ENCODE peak calls at places on chromosomes 1 and 21, in four cellular contexts. L is body of pancreas, Z is K562, R is right cardiac atrium. T is an unnamed sample.

GRCh38 chr1:47449702-47450552 is 12.1 kb downstream of the FOXD2 start:
- DNase-seq in R (peak; percentile 55), L (peak; percentile 60), Z (peak; percentile 80), T (no peak)

GRCh38 chr1:75233302-75233929 is 99.2 kb downstream of the LHX8 start:
- DNase-seq in L (no peak), Z (peak; percentile 22), R (no peak), T (no peak)

GRCh38 chr1:162069334-162070093 is at the start of gene NOS1AP:
- DNase-seq in R (peak; percentile 93), L (peak; percentile 91), Z (peak; percentile 91), T (peak; percentile 78)

GRCh38 chr1:239870194-239870593 is 221.5 kb upstream of the FMN2 start:
- DNase-seq in R (no peak), L (no peak), Z (no peak), T (no peak)

GRCh38 chr1:86753700-86754099 is 49.3 kb downstream of the SH3GLB1 start:
- DNase-seq in L (no peak), Z (no peak), R (no peak), T (no peak)

GRCh38 chr21:41634858-41635257 is 126.9 kb upstream of the TMPRSS2 start:
- DNase-seq in Z (no peak), R (no peak), L (no peak), T (no peak)

GRCh38 chr1:25650219-25650576 is 33.6 kb downstream of the MAN1C1 start:
- DNase-seq in R (no peak), L (no peak), Z (no peak), T (no peak)

GRCh38 chr1:58768971-58769808 is 14.7 kb downstream of the JUN start:
- DNase-seq in Z (peak; percentile 74), R (peak; percentile 93), L (peak; percentile 87), T (no peak)

T was measured in D721Med.